ENCODE peak calls at places on chromosomes 4 and X, in four cellular contexts. O is fibroblast of lung, J is endothelial cell of umbilical vein, V is HCT116. L is an unnamed sample.

GRCh38 chrX:104330966-104331365 is 76.2 kb upstream of the ESX1 start:
- DNase-seq in O (peak), J (peak), V (no peak), L (peak)

GRCh38 chrX:43508694-43509093 is 147.4 kb upstream of the MAOA start:
- DNase-seq in O (no peak), J (no peak), V (no peak), L (no peak)

GRCh38 chr4:188372856-188373255 is 233.6 kb downstream of the TRIML1 start:
- DNase-seq in O (no peak), J (no peak), V (peak), L (peak)

GRCh38 chrX:132708529-132708928 is 219.7 kb upstream of the MBNL3 start:
- DNase-seq in O (no peak), J (no peak), V (no peak), L (no peak)

GRCh38 chr4:40564815-40565505 is 64.7 kb downstream of the RBM47 start:
- DNase-seq in O (no peak), J (no peak), V (no peak), L (peak)

GRCh38 chr4:173095022-173095421 is 73.6 kb upstream of the GALNT7 start:
- DNase-seq in O (no peak), J (no peak), V (no peak), L (no peak)

GRCh38 chrX:76148011-76148665 is 24.7 kb upstream of the PBDC1 start:
- DNase-seq in O (peak), J (peak), V (no peak), L (peak)

GRCh38 chr4:129428454-129428853 is 332.5 kb downstream of the C4orf33 start:
- DNase-seq in O (no peak), J (no peak), V (no peak), L (no peak)

GRCh38 chr4:109067509-109068205 is 234.8 kb downstream of the COL25A1 start:
- DNase-seq in O (peak), J (no peak), V (no peak), L (peak)

GRCh38 chr4:13988347-13989265 is 361.1 kb upstream of the BOD1L1 start:
- DNase-seq in O (peak), J (no peak), V (no peak), L (peak)

GRCh38 chr4:144449623-144450022 is 196.3 kb upstream of the HHIP start:
- DNase-seq in O (peak), J (peak), V (no peak), L (no peak)

GRCh38 chrX:5708209-5708608 is 520.5 kb downstream of the NLGN4X start:
- DNase-seq in O (peak), J (no peak), V (no peak), L (no peak)

GRCh38 chrX:41973208-41973607 is 49.9 kb upstream of the CASK start:
- DNase-seq in O (no peak), J (no peak), V (no peak), L (no peak)

GRCh38 chr4:145626623-145626982 is 7.4 kb downstream of the MMAA start:
- DNase-seq in O (no peak), J (no peak), V (no peak), L (no peak)

GRCh38 chr4:172830295-172830764 is 338.3 kb upstream of the GALNT7 start:
- DNase-seq in O (no peak), J (peak), V (peak), L (peak)

GRCh38 chr4:118905546-118905945 is 16.9 kb downstream of the SYNPO2 start:
- DNase-seq in O (peak), J (peak), V (no peak), L (no peak)

GRCh38 chr4:158938462-158939044 is 164.3 kb upstream of the RAPGEF2 start:
- DNase-seq in O (peak), J (no peak), V (no peak), L (peak)

GRCh38 chr4:22514431-22514830 is 1.4 kb downstream of the ADGRA3 start:
- DNase-seq in O (no peak), J (no peak), V (no peak), L (peak)

GRCh38 chrX:152632445-152633097 is 5.1 kb upstream of the GABRQ start:
- DNase-seq in O (peak), J (peak), V (peak), L (peak)

GRCh38 chrX:30060718-30061117 is 154.6 kb upstream of the MAGEB2 start:
- DNase-seq in O (peak), J (peak), V (peak), L (peak)

GRCh38 chrX:47234583-47234982 is 1.8 kb downstream of the USP11 start:
- DNase-seq in O (no peak), J (no peak), V (no peak), L (peak)
- H3K9ac ChIP-seq in O (no peak), J (peak), V (peak), L (peak)

DNA sequence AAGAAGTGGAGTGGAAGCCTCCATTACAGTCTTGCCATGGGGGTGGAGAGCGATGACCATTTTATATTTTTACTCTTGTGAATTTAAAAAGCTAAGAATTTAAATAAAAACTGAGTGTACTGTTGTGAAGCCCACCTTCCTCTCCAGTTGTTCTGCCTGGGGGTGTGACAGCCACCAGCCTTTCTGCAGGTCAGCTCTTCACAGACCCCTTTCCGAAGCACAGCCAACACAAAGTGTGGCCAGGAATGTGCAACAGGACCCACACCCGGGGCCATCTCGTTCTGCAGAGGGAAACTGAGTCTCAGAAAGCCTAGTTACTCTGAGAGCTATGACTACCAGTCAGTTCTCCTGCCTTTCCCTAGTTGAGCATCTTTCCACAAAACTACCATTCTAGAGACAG is 1.4 kb downstream of the GRPEL1 start:
- DNase-seq in O (no peak), J (no peak), V (no peak), L (no peak)
- H3K9ac ChIP-seq in O (no peak), J (peak), V (peak), L (peak)

GRCh38 chr4:99383381-99383780 is 30.8 kb upstream of the ADH1C start:
- DNase-seq in O (no peak), J (no peak), V (no peak), L (no peak)
- H3K9ac ChIP-seq in O (no peak), J (no peak), V (no peak), L (peak)

GRCh38 chrX:140917354-140918115 is 84.9 kb upstream of the SPANXB1 start:
- DNase-seq in O (no peak), J (peak), V (no peak), L (no peak)
- H3K9ac ChIP-seq in O (no peak), J (no peak), V (no peak), L (no peak)

GRCh38 chr4:26088433-26088928 is 174.5 kb downstream of the SMIM20 start:
- DNase-seq in O (peak), J (no peak), V (no peak), L (peak)
- H3K9ac ChIP-seq in O (no peak), J (no peak), V (no peak), L (peak)

GRCh38 chr4:77021614-77022089 is 54.1 kb downstream of the CCNI start:
- DNase-seq in O (peak), J (no peak), V (no peak), L (peak)
- H3K9ac ChIP-seq in O (no peak), J (no peak), V (no peak), L (peak)

GRCh38 chr4:113674733-113675132 is 86.8 kb downstream of the CAMK2D start:
- DNase-seq in O (no peak), J (no peak), V (no peak), L (no peak)
- H3K9ac ChIP-seq in O (no peak), J (no peak), V (no peak), L (no peak)

GRCh38 chr4:11072999-11073398 is 355.7 kb downstream of the HS3ST1 start:
- DNase-seq in O (no peak), J (no peak), V (no peak), L (no peak)

GRCh38 chr4:11072426-11072825 is 356.3 kb downstream of the HS3ST1 start:
- DNase-seq in O (no peak), J (no peak), V (no peak), L (no peak)

GRCh38 chr4:11070813-11071212 is 357.9 kb downstream of the HS3ST1 start:
- DNase-seq in O (no peak), J (no peak), V (no peak), L (no peak)

GRCh38 chr4:11074581-11075241 is 354.0 kb downstream of the HS3ST1 start:
- DNase-seq in O (no peak), J (no peak), V (no peak), L (no peak)

GRCh38 chr4:11073621-11074051 is 355.1 kb downstream of the HS3ST1 start:
- DNase-seq in O (peak), J (no peak), V (no peak), L (no peak)
- H3K9ac ChIP-seq in O (no peak), J (no peak), V (no peak), L (peak)

DNA sequence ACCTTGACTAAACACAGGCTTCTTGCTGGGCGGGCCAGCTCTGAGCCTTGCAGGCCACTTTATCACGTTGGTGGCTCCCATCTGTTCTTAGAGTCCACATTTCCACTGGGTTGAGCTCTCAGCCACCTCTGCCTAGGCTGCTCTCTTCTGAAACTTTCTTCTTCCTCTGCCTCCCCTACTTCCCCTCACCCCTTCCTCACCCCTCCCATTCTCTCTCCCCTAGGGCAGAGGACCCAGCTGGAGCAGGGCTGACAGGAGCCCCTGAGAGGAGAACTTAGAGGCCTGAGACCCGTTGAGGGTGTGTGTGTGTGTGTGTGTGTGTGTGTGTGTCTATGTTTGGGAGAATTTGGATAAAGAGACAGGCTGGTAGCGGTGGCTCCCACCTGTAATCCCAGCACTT is 19.9 kb upstream of the TMSB4X start:
- DNase-seq in O (no peak), J (no peak), V (no peak), L (no peak)
- H3K9ac ChIP-seq in O (no peak), J (no peak), V (no peak), L (no peak)

L was measured in adipocyte.